ENCODE peak calls at places on chromosome 18, in eight cellular contexts. G is endodermal cell, T is cardiac muscle cell, J is mucosa of descending colon, H is IMR-90, L is small intestine, N is stomach, X is gastrocnemius medialis. Q is an unnamed sample.

GRCh38 chr18:28095041-28095440 is 81.9 kb downstream of the CDH2 start:
- DNase-seq in G (no peak), T (no peak), J (no peak), H (peak; percentile 77), L (no peak), N (no peak), X (no peak), Q (no peak)

GRCh38 chr18:59021500-59021899 is 118.2 kb upstream of the SEC11C start:
- DNase-seq in G (no peak), T (no peak), J (no peak), H (no peak), L (peak; percentile 13), N (peak; percentile 34), X (peak; percentile 86), Q (no peak)

GRCh38 chr18:28112056-28112470 is 64.9 kb downstream of the CDH2 start:
- DNase-seq in G (no peak), T (peak; percentile 53), J (no peak), H (peak; percentile 89), L (no peak), N (no peak), X (no peak), Q (no peak)

GRCh38 chr18:6773777-6774176 is 44.3 kb downstream of the ARHGAP28 start:
- DNase-seq in G (no peak), T (no peak), J (no peak), H (no peak), L (no peak), N (no peak), X (no peak), Q (no peak)

GRCh38 chr18:12321331-12321730 is 13.3 kb downstream of the TUBB6 start:
- DNase-seq in G (no peak), T (no peak), J (no peak), H (no peak), L (no peak), N (no peak), X (no peak), Q (no peak)

GRCh38 chr18:3592864-3593263 is 142.9 kb downstream of the TGIF1 start:
- DNase-seq in G (peak; percentile 64), T (no peak), J (no peak), H (no peak), L (no peak), N (no peak), X (no peak), Q (no peak)

GRCh38 chr18:6886931-6887330 is 157.4 kb downstream of the ARHGAP28 start:
- DNase-seq in G (no peak), T (no peak), J (no peak), H (no peak), L (no peak), N (no peak), X (no peak), Q (no peak)

GRCh38 chr18:77249583-77250500 is at the start of gene GALR1:
- DNase-seq in G (peak; percentile 76), T (peak; percentile 22), J (no peak), H (no peak), L (no peak), N (no peak), X (no peak), Q (no peak)

GRCh38 chr18:57834616-57835015 is 31.5 kb upstream of the ATP8B1 start:
- DNase-seq in G (no peak), T (no peak), J (no peak), H (no peak), L (no peak), N (no peak), X (no peak), Q (no peak)

GRCh38 chr18:57837917-57838548 is 34.9 kb upstream of the ATP8B1 start:
- DNase-seq in G (no peak), T (no peak), J (no peak), H (peak; percentile 37), L (no peak), N (no peak), X (no peak), Q (no peak)

GRCh38 chr18:57836557-57836956 is 33.4 kb upstream of the ATP8B1 start:
- DNase-seq in G (no peak), T (no peak), J (no peak), H (no peak), L (no peak), N (no peak), X (no peak), Q (no peak)

GRCh38 chr18:57833441-57834101 is 30.5 kb upstream of the ATP8B1 start:
- DNase-seq in G (no peak), T (no peak), J (no peak), H (peak; percentile 57), L (peak; percentile 96), N (no peak), X (no peak), Q (no peak)

DNA sequence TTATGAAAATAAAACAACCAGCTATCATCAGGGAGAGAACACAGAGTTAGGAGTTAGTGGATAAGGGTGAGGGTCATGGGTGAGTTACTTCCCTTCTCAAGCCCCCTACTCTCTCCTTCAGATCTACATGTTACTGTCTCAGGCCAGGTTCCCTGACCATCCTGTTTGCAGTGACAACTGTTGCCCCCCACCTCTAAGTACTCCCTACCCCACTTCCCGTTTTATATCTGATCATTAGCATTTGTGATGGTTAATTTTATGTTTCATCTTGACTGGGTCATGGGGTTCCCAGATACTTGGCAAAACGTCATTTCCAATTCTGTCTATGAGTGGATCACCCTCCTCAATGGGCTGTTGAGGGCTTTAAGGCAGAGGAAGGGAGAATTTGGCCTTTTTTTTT is 32.8 kb upstream of the ATP8B1 start:
- DNase-seq in G (no peak), T (no peak), J (no peak), H (no peak), L (no peak), N (no peak), X (no peak), Q (no peak)
- H3K4me1 ChIP-seq in G (no peaks in the 10 kb centered on the region), T (no peaks in the 10 kb centered on the region), J (peaks cover 3% of the 10 kb centered on the region), H (peaks cover 8% of the 10 kb centered on the region), L (no peaks in the 10 kb centered on the region), N (no peaks in the 10 kb centered on the region), X (no peaks in the 10 kb centered on the region), Q (no peaks in the 10 kb centered on the region)

GRCh38 chr18:8762968-8763367 is 57.6 kb downstream of the MTCL1 start:
- DNase-seq in G (no peak), T (no peak), J (no peak), H (no peak), L (no peak), N (no peak), X (no peak), Q (no peak)

GRCh38 chr18:8767356-8767755 is 62.0 kb downstream of the MTCL1 start:
- DNase-seq in G (no peak), T (no peak), J (no peak), H (no peak), L (no peak), N (no peak), X (no peak), Q (no peak)

GRCh38 chr18:8763611-8764010 is 58.3 kb downstream of the MTCL1 start:
- DNase-seq in G (no peak), T (no peak), J (no peak), H (no peak), L (no peak), N (no peak), X (no peak), Q (no peak)

GRCh38 chr18:8766576-8767253 is 61.4 kb downstream of the MTCL1 start:
- DNase-seq in G (no peak), T (no peak), J (no peak), H (no peak), L (no peak), N (no peak), X (no peak), Q (no peak)

DNA sequence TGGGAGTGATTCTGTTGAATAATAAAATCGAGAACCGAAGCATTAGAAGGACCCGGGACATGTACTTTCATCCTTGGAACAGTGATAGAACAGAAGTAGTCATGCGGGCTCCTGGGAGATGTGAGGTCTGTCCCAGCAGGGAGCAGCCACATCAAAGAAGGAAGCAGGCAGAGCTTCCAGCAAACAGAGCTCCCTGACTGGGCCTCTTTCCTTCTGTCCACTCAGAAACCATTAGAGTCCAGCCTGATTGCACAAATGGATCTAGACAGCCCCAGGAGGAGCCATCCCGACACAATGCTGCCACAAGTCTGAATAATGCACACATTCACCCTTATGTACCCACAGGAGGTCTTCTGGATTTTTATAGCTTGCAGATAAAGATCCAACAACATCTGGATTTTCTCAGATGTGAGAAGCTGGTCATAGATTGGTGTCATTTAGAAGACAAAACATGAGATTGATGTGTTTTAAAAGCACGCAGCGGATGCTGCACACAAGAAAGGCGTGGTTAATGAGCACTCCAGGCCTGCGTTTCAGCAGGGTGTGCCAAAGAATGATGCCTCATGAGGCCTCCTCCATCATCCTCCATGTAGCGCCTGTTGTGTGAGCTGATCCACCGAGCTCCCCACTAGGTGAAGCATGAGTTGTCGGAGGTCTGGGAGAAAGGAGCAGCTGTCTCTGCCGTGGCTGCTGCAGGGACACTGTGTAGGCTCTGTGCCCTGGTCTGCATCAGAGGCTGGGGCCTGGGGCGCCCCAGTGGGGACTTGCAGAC is 60.5 kb downstream of the MTCL1 start:
- DNase-seq in G (no peak), T (peak; percentile 40), J (no peak), H (no peak), L (no peak), N (no peak), X (no peak), Q (no peak)
- H3K4me1 ChIP-seq in G (no peaks in the 10 kb centered on the region), T (peaks cover 13% of the 10 kb centered on the region), J (no peaks in the 10 kb centered on the region), H (peaks cover 13% of the 10 kb centered on the region), L (no peaks in the 10 kb centered on the region), N (no peaks in the 10 kb centered on the region), X (no peaks in the 10 kb centered on the region), Q (no peaks in the 10 kb centered on the region)

GRCh38 chr18:11177382-11177781 is 28.0 kb upstream of the PIEZO2 start:
- DNase-seq in G (no peak), T (no peak), J (no peak), H (no peak), L (no peak), N (no peak), X (no peak), Q (no peak)

GRCh38 chr18:11176416-11176815 is 27.0 kb upstream of the PIEZO2 start:
- DNase-seq in G (no peak), T (no peak), J (no peak), H (peak; percentile 63), L (no peak), N (no peak), X (no peak), Q (no peak)

GRCh38 chr18:11178951-11179549 is 29.7 kb upstream of the PIEZO2 start:
- DNase-seq in G (no peak), T (no peak), J (no peak), H (no peak), L (no peak), N (no peak), X (peak; percentile 92), Q (no peak)

GRCh38 chr18:11183621-11184020 is 34.3 kb upstream of the PIEZO2 start:
- DNase-seq in G (no peak), T (no peak), J (no peak), H (peak; percentile 46), L (no peak), N (no peak), X (no peak), Q (no peak)

DNA sequence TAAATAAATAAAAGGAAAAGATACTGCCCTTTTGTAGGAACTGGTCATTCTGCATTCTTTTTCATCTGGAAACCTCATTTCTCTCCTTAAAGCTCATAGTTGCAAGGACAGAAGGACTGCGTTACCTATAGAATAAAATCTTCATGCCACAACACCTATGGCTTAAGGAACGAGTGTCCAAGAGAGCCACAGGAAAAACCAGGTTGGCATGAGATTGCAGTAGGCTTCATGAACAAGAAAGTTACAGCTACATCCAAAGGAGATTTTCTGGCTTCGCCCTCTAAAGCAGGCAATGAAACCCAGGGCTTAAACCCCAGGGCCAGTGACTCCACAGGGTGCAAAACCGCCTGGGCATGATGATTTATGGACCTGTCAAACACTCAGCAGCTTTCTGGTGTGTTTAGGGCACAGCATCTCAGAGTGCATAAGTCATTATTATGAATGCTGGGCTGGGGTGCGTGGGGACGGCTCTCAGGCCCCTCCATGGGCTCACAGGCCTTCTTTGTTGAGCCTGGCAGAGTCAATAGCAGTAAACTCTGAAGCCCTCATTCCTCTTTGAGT is 30.7 kb upstream of the PIEZO2 start:
- DNase-seq in G (no peak), T (no peak), J (no peak), H (no peak), L (no peak), N (no peak), X (peak; percentile 18), Q (no peak)
- H3K4me1 ChIP-seq in G (no peaks in the 10 kb centered on the region), T (no peaks in the 10 kb centered on the region), J (no peaks in the 10 kb centered on the region), H (peaks cover 16% of the 10 kb centered on the region), L (no peaks in the 10 kb centered on the region), N (no peaks in the 10 kb centered on the region), X (peaks cover 45% of the 10 kb centered on the region), Q (no peaks in the 10 kb centered on the region)

GRCh38 chr18:74806073-74806472 is 208.4 kb downstream of the ZNF407 start:
- DNase-seq in G (peak; percentile 67), T (peak; percentile 49), J (peak; percentile 73), H (no peak), L (peak; percentile 83), N (peak; percentile 58), X (no peak), Q (no peak)

GRCh38 chr18:74803769-74804168 is 206.1 kb downstream of the ZNF407 start:
- DNase-seq in G (no peak), T (no peak), J (no peak), H (no peak), L (peak; percentile 42), N (no peak), X (no peak), Q (no peak)

GRCh38 chr18:74800098-74800497 is 202.4 kb downstream of the ZNF407 start:
- DNase-seq in G (no peak), T (no peak), J (no peak), H (no peak), L (no peak), N (no peak), X (no peak), Q (no peak)

GRCh38 chr18:74804677-74805076 is 207.0 kb downstream of the ZNF407 start:
- DNase-seq in G (no peak), T (peak; percentile 19), J (no peak), H (no peak), L (no peak), N (no peak), X (no peak), Q (no peak)

GRCh38 chr18:74803117-74803516 is 205.4 kb downstream of the ZNF407 start:
- DNase-seq in G (no peak), T (no peak), J (no peak), H (no peak), L (no peak), N (no peak), X (no peak), Q (no peak)
- H3K4me1 ChIP-seq in G (peaks cover 19% of the 10 kb centered on the region), T (peaks cover 46% of the 10 kb centered on the region), J (peaks cover 7% of the 10 kb centered on the region), H (peaks cover 9% of the 10 kb centered on the region), L (no peaks in the 10 kb centered on the region), N (no peaks in the 10 kb centered on the region), X (no peaks in the 10 kb centered on the region), Q (peaks cover 5% of the 10 kb centered on the region)

Q was measured in lower lobe of right lung.